ENCODE peak calls at places on chromosomes 16 and 17, in eight cellular contexts. H is HepG2, Z is AG09309, F is WTC11, S is transverse colon, V is Caco-2, J is heart left ventricle, P is lower leg skin. Y is an unnamed sample.

GRCh38 chr16:57938936-57939871 is 31.7 kb downstream of the CNGB1 start:
- DNase-seq in H (peak; percentile 22), F (no peak), P (peak; percentile 79), J (peak; percentile 65), Z (peak; percentile 62), S (peak; percentile 66), V (no peak), Y (no peak)

GRCh38 chr16:12201216-12201615 is 224.7 kb downstream of the SNX29 start:
- DNase-seq in S (no peak), V (no peak), H (no peak), J (no peak), F (no peak), Z (no peak), P (no peak), Y (no peak)

GRCh38 chr17:82930043-82930923 is 90.5 kb upstream of the ZNF750 start:
- DNase-seq in F (peak; percentile 10), Z (no peak), S (peak; percentile 4), V (peak; percentile 23), J (no peak), P (no peak), H (no peak), Y (no peak)

GRCh38 chr17:83088451-83089321 is 9.3 kb downstream of the METRNL start:
- DNase-seq in S (no peak), F (no peak), J (no peak), P (peak; percentile 31), H (no peak), V (no peak), Z (no peak), Y (no peak)

GRCh38 chr17:81466564-81467472 is 45.8 kb downstream of the ACTG1 start:
- DNase-seq in F (no peak), V (no peak), Z (no peak), P (no peak), H (peak; percentile 29), S (no peak), J (no peak), Y (no peak)

GRCh38 chr17:33369876-33370275 is 76.8 kb upstream of the ASIC2 start:
- DNase-seq in H (no peak), F (no peak), J (no peak), P (no peak), Z (no peak), V (no peak), S (no peak), Y (no peak)

GRCh38 chr17:34980353-34980680 is at the start of gene LIG3:
- DNase-seq in Z (peak; percentile 66), P (peak; percentile 91), F (peak; percentile 95), V (peak; percentile 95), J (peak; percentile 94), H (peak; percentile 89), S (peak; percentile 96), Y (peak; percentile 88)

GRCh38 chr17:2266045-2266864 is 37.3 kb downstream of the SMG6 start:
- DNase-seq in P (peak; percentile 35), F (no peak), H (no peak), Z (no peak), V (no peak), J (no peak), S (peak; percentile 66), Y (no peak)

GRCh38 chr17:13597723-13598347 is 3.9 kb downstream of the HS3ST3A1 start:
- DNase-seq in H (peak; percentile 45), Z (no peak), V (no peak), J (no peak), S (peak; percentile 14), F (peak; percentile 19), P (no peak), Y (no peak)

GRCh38 chr17:48546187-48546923 is 1.4 kb upstream of the HOXB2 start:
- DNase-seq in H (no peak), F (peak; percentile 58), Z (no peak), J (no peak), V (no peak), S (no peak), P (no peak), Y (no peak)

GRCh38 chr17:33127706-33128105 is 136.1 kb downstream of the SPACA3 start:
- DNase-seq in Z (no peak), V (no peak), H (no peak), S (no peak), P (peak; percentile 31), J (no peak), F (no peak), Y (no peak)

GRCh38 chr17:5825717-5826330 is 241.5 kb upstream of the NLRP1 start:
- DNase-seq in F (no peak), Z (no peak), H (no peak), V (no peak), P (no peak), S (no peak), J (no peak), Y (no peak)

GRCh38 chr17:30942311-30943079 is 20.8 kb downstream of the ADAP2 start:
- DNase-seq in H (no peak), Z (no peak), S (no peak), V (no peak), P (no peak), F (no peak), J (no peak), Y (no peak)

GRCh38 chr16:27920391-27920891 is 143.1 kb downstream of the GSG1L start:
- DNase-seq in F (peak; percentile 67), Z (no peak), P (peak; percentile 18), V (peak; percentile 54), H (peak; percentile 22), J (no peak), S (no peak), Y (no peak)
- TF ChIP-seq CTCF in F (peak; percentile 29), Z (no peak), P (no peak), V (peak; percentile 13), H (peak; percentile 9), J (no peak), S (peak; percentile 6), Y (no peak)

GRCh38 chr17:10022416-10022815 is 117.3 kb upstream of the RCVRN start:
- DNase-seq in S (no peak), P (no peak), Z (no peak), J (peak; percentile 33), F (no peak), V (no peak), H (no peak), Y (peak; percentile 58)

GRCh38 chr17:10018461-10018891 is 113.4 kb upstream of the RCVRN start:
- DNase-seq in S (no peak), H (no peak), J (no peak), Z (no peak), P (no peak), V (no peak), F (no peak), Y (peak; percentile 77)

GRCh38 chr17:10025224-10025623 is 120.2 kb upstream of the RCVRN start:
- DNase-seq in H (no peak), V (no peak), P (no peak), F (no peak), Z (no peak), J (no peak), S (no peak), Y (no peak)

GRCh38 chr17:10019941-10020403 is 114.9 kb upstream of the RCVRN start:
- DNase-seq in F (no peak), H (no peak), P (no peak), Z (no peak), V (no peak), J (no peak), S (no peak), Y (peak; percentile 79)

GRCh38 chr17:10021239-10021638 is 116.2 kb upstream of the RCVRN start:
- DNase-seq in S (peak; percentile 27), H (no peak), Z (no peak), V (no peak), P (no peak), J (no peak), F (no peak), Y (peak; percentile 86)
- TF ChIP-seq CTCF in S (no peak), H (no peak), Z (no peak), V (no peak), P (no peak), J (no peak), F (no peak), Y (no peak)

GRCh38 chr17:54662978-54663876 is 237.4 kb upstream of the TOM1L1 start:
- DNase-seq in S (no peak), P (no peak), J (no peak), Z (no peak), V (no peak), F (peak; percentile 39), H (no peak), Y (no peak)
- TF ChIP-seq CTCF in S (no peak), P (no peak), J (no peak), Z (no peak), V (no peak), F (no peak), H (no peak), Y (no peak)

DNA sequence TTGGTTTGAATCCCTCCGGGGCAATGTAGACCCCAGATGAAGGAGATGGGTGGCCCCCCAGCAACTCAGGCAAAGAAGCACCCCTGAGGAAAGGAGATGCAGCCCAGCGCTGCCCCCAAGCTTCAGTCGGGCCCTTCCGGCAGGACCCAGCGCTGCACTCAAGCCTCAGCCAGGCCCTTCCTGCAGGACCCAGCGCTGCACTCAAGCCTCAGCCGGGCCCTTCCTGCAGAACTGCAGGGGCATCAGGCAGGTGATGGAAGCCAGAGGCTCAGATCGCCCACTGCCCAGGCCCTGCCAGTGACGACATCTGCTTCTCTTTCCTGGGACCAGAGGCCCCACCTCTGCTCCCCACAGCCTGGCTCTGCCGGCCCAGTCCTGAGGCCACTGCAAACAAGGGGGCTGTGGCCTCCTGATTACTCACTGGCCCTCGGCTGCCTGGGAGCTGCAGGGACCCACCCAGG is 7.8 kb downstream of the SOX8 start:
- DNase-seq in H (no peak), S (no peak), V (no peak), Z (no peak), P (no peak), F (no peak), J (no peak), Y (no peak)
- TF ChIP-seq CTCF in H (no peak), S (no peak), V (no peak), Z (no peak), P (no peak), F (no peak), J (no peak), Y (no peak)

DNA sequence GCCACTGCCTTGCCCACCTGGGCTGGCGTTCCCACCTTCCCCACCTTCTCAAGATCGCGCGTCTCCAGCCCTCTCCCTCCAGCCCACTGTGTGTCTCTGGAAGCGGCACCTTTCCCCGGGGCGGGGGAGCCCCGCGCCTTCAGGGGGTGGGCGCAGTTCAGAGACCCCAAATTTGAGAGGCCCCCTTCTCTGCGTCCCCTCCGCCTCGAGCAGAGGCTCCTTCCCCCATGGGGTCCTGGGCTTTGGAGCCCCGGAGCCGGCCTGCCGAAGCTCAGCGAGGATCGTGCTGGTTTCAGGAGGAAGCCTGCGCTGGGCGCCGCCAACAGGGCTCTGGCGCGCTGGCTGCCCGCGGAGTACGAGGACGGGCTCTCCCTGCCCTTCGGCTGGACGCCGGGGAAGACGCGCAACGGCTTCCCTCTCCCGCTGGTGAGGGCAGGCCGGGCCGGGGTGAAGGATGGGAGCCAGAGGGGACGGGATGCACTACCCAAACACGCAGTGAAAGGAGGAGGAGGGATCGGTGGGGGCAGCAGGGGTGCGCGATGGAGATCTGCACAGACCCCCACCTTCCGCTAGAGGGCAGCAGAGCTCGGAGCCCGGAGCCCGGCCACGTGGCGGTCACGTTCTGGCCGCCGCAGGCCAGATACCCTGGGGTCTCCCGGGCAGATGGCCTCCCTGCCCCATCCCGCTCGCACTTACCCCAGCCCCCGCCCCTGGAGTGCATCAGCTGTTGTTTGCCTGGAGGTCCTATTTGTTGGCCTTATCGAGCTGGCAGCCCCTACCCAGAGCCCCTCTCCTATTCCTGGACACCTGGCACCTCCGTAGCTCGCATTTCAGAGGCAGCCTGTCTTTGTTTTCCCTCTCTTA is 11.1 kb downstream of the LPO start:
- DNase-seq in H (peak; percentile 24), S (peak; percentile 65), J (peak; percentile 59), Z (no peak), V (peak; percentile 60), P (no peak), F (peak; percentile 82), Y (peak; percentile 72)
- TF ChIP-seq CTCF in H (peak; percentile 87), S (peak; percentile 94), J (peak; percentile 96), Z (peak; percentile 96), V (peak; percentile 96), P (no peak), F (peak; percentile 98), Y (peak; percentile 98)

GRCh38 chr16:87897563-87898505 is 28.5 kb upstream of the SLC7A5 start:
- DNase-seq in P (no peak), F (no peak), H (no peak), V (no peak), J (no peak), S (no peak), Z (no peak), Y (no peak)
- TF ChIP-seq CTCF in P (no peak), F (no peak), H (no peak), V (no peak), J (no peak), S (no peak), Z (no peak), Y (no peak)